ENCODE peak calls at places on chromosome 17, in four cellular contexts. One of them, this sample, is unnamed.

GRCh38 chr17:29591737-29592624 is 951 bp upstream of the ANKRD13B start:
- DNase-seq in coronary artery: peak; percentile 91
- DNase-seq in adipocyte: peak; percentile 95
- DNase-seq in endodermal cell: peak; percentile 100
- DNase-seq in this sample: peak; percentile 61

GRCh38 chr17:31416503-31416923 is 25.0 kb downstream of the RAB11FIP4 start:
- DNase-seq in adipocyte: no peak
- DNase-seq in coronary artery: peak; percentile 57
- DNase-seq in endodermal cell: no peak
- DNase-seq in this sample: no peak

GRCh38 chr17:70408768-70409167 is 239.4 kb downstream of the KCNJ2 start:
- DNase-seq in coronary artery: no peak
- DNase-seq in endodermal cell: no peak
- DNase-seq in adipocyte: no peak
- DNase-seq in this sample: no peak

GRCh38 chr17:51165680-51166197 is 472 bp upstream of the NME2 start:
- DNase-seq in adipocyte: no peak
- DNase-seq in endodermal cell: no peak
- DNase-seq in coronary artery: no peak
- DNase-seq in this sample: no peak

GRCh38 chr17:28124962-28125361 is 82.5 kb downstream of the NLK start:
- DNase-seq in coronary artery: no peak
- DNase-seq in endodermal cell: no peak
- DNase-seq in adipocyte: no peak
- DNase-seq in this sample: no peak

GRCh38 chr17:21170829-21171228 is 43.1 kb downstream of the TMEM11 start:
- DNase-seq in adipocyte: no peak
- DNase-seq in coronary artery: no peak
- DNase-seq in endodermal cell: no peak
- DNase-seq in this sample: no peak

GRCh38 chr17:75147878-75148546 is 6.3 kb downstream of the JPT1 start:
- DNase-seq in endodermal cell: no peak
- DNase-seq in adipocyte: no peak
- DNase-seq in coronary artery: no peak
- DNase-seq in this sample: no peak

GRCh38 chr17:81234940-81235821 is 3.7 kb downstream of the TEPSIN start:
- DNase-seq in adipocyte: no peak
- DNase-seq in coronary artery: no peak
- DNase-seq in endodermal cell: no peak
- DNase-seq in this sample: no peak

GRCh38 chr17:17004251-17004996 is 32.5 kb upstream of the TNFRSF13B start:
- DNase-seq in coronary artery: no peak
- DNase-seq in endodermal cell: peak; percentile 58
- DNase-seq in adipocyte: no peak
- DNase-seq in this sample: no peak

GRCh38 chr17:29619251-29619650 is 3.5 kb downstream of the CORO6 start:
- DNase-seq in endodermal cell: peak; percentile 78
- DNase-seq in adipocyte: peak; percentile 26
- DNase-seq in coronary artery: no peak
- DNase-seq in this sample: no peak

GRCh38 chr17:38528101-38528500 is 77.7 kb downstream of the SRCIN1 start:
- DNase-seq in coronary artery: no peak
- DNase-seq in adipocyte: no peak
- DNase-seq in endodermal cell: peak; percentile 52
- DNase-seq in this sample: no peak

GRCh38 chr17:61326330-61326729 is 73.3 kb upstream of the TBX2 start:
- DNase-seq in coronary artery: no peak
- DNase-seq in adipocyte: no peak
- DNase-seq in endodermal cell: no peak
- DNase-seq in this sample: no peak

GRCh38 chr17:70137451-70138230 is 31.7 kb upstream of the KCNJ2 start:
- DNase-seq in adipocyte: peak; percentile 70
- DNase-seq in endodermal cell: peak; percentile 60
- DNase-seq in coronary artery: no peak
- DNase-seq in this sample: peak; percentile 24

GRCh38 chr17:6027342-6028024 is 42.7 kb upstream of the WSCD1 start:
- DNase-seq in endodermal cell: no peak
- DNase-seq in coronary artery: no peak
- DNase-seq in adipocyte: no peak
- DNase-seq in this sample: no peak

GRCh38 chr17:78921437-78921971 is 3.7 kb downstream of the TIMP2 start:
- DNase-seq in coronary artery: no peak
- DNase-seq in adipocyte: peak; percentile 36
- DNase-seq in endodermal cell: no peak
- DNase-seq in this sample: no peak

GRCh38 chr17:79837888-79838540 is 1.2 kb downstream of the CBX4 start:
- DNase-seq in endodermal cell: peak; percentile 71
- DNase-seq in coronary artery: no peak
- DNase-seq in adipocyte: no peak
- DNase-seq in this sample: no peak

DNA sequence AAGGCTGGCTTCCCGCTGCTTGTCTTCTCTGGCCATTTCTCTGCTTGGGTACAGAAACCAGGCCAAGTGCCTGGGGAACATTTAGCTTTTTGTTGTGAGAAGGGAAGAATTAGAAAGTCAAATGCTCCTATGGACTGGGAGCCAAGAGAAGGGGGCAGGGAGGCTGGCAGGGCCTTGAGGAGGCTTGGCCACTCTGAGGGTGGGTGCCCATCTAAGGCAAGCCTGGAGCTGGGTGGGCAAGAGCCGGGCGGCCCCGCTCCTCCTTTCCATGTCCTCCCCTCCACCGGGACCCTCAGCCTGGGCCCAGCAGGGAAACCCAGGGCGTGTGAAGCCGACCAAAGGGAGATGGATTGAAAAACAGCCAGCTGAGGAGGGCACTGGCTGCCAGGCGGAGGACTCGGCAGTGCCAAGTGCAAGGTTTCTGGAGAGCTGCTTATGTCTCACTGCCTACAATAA is 69.4 kb downstream of the NTN1 start:
- DNase-seq in adipocyte: no peak
- DNase-seq in coronary artery: no peak
- DNase-seq in endodermal cell: peak; percentile 36
- DNase-seq in this sample: no peak
- H3K4me3 ChIP-seq in adipocyte: no peak overlapping the region
- H3K4me3 ChIP-seq in coronary artery: peak overlapping the region; percentile 50
- H3K4me3 ChIP-seq in endodermal cell: no peak overlapping the region
- H3K4me3 ChIP-seq in this sample: no peak overlapping the region

DNA sequence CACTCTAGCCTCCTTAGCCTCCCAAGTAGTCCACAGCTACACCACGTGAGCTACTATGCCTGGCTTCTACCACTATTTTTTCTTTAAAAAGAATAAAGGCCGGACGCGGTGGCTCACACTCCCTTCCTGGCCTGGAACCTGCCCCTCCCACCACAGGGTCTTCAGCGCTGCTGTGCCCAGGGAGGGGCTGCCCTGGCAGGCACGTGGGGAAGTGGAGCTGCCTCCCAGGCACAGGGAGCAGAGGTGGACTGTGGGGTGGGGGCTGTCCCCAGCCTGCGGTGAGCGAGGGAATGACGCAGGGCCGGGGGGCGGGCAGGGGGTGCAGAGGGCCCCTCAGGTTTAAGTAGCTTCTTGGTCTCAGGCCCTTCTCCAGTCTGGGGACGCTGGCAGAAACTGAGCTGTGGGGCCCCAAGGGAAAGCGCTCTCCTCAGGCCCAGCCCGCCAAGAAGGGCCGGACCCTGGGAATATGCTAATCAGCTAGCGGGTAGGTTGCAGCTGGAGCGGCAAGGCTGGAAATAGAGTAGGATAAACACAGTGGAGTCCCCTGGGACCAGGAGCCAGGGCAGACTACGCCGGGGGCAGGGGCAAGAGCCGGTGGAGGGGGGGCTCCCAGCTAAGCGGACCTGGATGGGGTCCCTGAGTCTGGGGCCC is 46.8 kb downstream of the TIMM22 start:
- DNase-seq in endodermal cell: peak; percentile 81
- DNase-seq in adipocyte: no peak
- DNase-seq in coronary artery: peak; percentile 93
- DNase-seq in this sample: no peak
- H3K4me3 ChIP-seq in endodermal cell: no peak overlapping the region
- H3K4me3 ChIP-seq in adipocyte: no peak overlapping the region
- H3K4me3 ChIP-seq in coronary artery: peak overlapping the region; percentile 63
- H3K4me3 ChIP-seq in this sample: no peak overlapping the region

GRCh38 chr17:40942553-40942952 is 5.1 kb upstream of the KRT23 start:
- DNase-seq in adipocyte: no peak
- DNase-seq in coronary artery: no peak
- DNase-seq in endodermal cell: no peak
- DNase-seq in this sample: no peak
- H3K4me3 ChIP-seq in adipocyte: no peak overlapping the region
- H3K4me3 ChIP-seq in coronary artery: no peak overlapping the region
- H3K4me3 ChIP-seq in endodermal cell: no peak overlapping the region
- H3K4me3 ChIP-seq in this sample: no peak overlapping the region

DNA sequence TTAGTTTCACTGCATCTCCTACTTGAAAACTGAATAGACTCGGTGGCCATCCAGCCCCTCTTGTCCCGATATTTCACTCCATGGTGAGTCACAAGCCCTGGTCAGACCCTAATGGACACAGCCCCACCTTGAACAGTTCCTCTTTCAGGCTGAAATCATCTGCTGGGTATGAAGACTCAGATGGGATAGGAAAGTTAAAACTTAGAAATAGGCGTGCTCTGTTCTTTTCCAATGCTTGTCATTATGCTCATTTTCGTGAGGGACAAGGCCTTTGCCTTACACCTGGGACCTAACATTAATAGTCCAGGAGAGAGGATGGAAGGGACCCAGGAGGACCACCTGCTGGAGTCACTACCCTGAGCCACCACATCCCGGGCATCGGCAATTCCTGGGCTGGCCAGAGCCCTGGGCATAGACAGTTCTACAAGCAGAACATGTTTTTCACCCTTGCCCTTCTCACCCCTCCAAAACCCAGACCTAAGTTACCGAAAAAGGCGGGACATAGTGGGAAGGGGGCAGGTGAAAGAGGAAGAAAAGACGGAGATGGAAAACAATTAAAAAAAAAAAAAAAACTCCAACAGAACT is 278.3 kb downstream of the SOX9 start:
- DNase-seq in coronary artery: no peak
- DNase-seq in adipocyte: no peak
- DNase-seq in endodermal cell: no peak
- DNase-seq in this sample: no peak
- H3K4me3 ChIP-seq in coronary artery: no peak overlapping the region
- H3K4me3 ChIP-seq in adipocyte: no peak overlapping the region
- H3K4me3 ChIP-seq in endodermal cell: no peak overlapping the region
- H3K4me3 ChIP-seq in this sample: no peak overlapping the region

DNA sequence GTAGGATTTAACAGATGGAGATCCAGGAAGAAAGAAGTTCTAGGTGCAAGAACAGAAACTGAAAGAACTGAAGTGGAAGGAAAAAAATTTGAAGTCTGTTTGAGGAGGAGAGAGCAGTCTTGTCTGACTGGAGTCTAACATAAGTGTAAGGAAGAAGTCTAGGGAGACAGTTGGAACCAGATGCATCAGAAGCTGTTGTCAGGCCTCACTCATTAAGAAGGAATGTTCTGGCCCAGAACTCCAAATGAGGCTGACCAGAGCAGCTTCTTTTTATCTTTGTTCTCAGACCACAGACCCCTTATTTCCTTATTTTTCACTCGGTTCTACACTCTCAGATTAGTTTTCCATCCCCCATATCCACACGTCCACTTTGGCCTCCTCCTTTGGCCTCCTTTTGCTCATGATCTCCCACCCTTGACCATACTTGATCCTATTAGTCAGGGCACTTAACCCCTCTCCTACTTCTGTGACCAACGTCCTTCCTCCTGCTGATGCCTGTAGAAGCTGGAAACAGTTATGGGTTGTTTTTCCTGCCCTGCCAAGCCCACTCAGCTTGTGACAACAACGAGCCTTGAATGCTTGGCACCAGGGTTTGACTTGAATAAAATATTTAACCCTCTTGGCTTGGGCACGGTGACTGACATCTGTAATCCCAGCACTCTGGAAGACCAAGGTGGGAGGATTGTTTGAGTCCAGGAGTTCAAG is 7.0 kb upstream of the MYH2 start:
- DNase-seq in adipocyte: no peak
- DNase-seq in endodermal cell: no peak
- DNase-seq in coronary artery: no peak
- DNase-seq in this sample: no peak
- H3K4me3 ChIP-seq in adipocyte: peak overlapping the region; percentile 7
- H3K4me3 ChIP-seq in endodermal cell: no peak overlapping the region
- H3K4me3 ChIP-seq in coronary artery: no peak overlapping the region
- H3K4me3 ChIP-seq in this sample: no peak overlapping the region

GRCh38 chr17:63537991-63538692 is 12.1 kb upstream of the DCAF7 start:
- DNase-seq in adipocyte: peak; percentile 20
- DNase-seq in endodermal cell: peak; percentile 75
- DNase-seq in coronary artery: no peak
- DNase-seq in this sample: no peak
- H3K4me3 ChIP-seq in adipocyte: no peak overlapping the region
- H3K4me3 ChIP-seq in endodermal cell: no peak overlapping the region
- H3K4me3 ChIP-seq in coronary artery: peak overlapping the region; percentile 52
- H3K4me3 ChIP-seq in this sample: no peak overlapping the region